ENCODE peak calls at places on chromosomes 12 and 14, in ten cellular contexts. F is HFF-Myc; I is bronchial epithelial cell; D is A673; T is upper lobe of left lung; J is cardiac fibroblast; H is fibroblast of mammary gland; E is SK-N-SH; A is CD8-positive, alpha-beta T cell; O is A549. B is an unnamed sample.

GRCh38 chr12:94718114-94718513 is 67.8 kb upstream of the TMCC3 start:
- DNase-seq in F (peak; percentile 2), I (peak; percentile 66), D (no peak), T (no peak), J (no peak), H (no peak), E (no peak), A (no peak), O (no peak), B (peak; percentile 12)

GRCh38 chr14:49982522-49982951 is 89.7 kb downstream of the ARF6 start:
- DNase-seq in F (no peak), I (peak; percentile 68), D (no peak), T (no peak), J (peak; percentile 93), H (peak; percentile 93), E (no peak), A (no peak), O (no peak), B (peak; percentile 94)

GRCh38 chr14:95057147-95057546 is 100.2 kb downstream of the DICER1 start:
- DNase-seq in F (no peak), I (no peak), D (no peak), T (no peak), J (no peak), H (no peak), E (no peak), A (no peak), O (no peak), B (no peak)

GRCh38 chr12:70426620-70427019 is 60.5 kb downstream of the KCNMB4 start:
- DNase-seq in F (no peak), I (no peak), D (no peak), T (no peak), J (no peak), H (no peak), E (no peak), A (no peak), O (no peak), B (no peak)

GRCh38 chr12:67482751-67483661 is 165.5 kb upstream of the DYRK2 start:
- DNase-seq in F (peak; percentile 41), I (peak; percentile 39), D (peak; percentile 46), T (peak; percentile 73), J (peak; percentile 62), H (peak; percentile 24), E (peak; percentile 3), A (peak; percentile 46), O (no peak), B (peak; percentile 49)

GRCh38 chr12:57936513-57936883 is 4.9 kb upstream of the ATP23 start:
- DNase-seq in F (no peak), I (no peak), D (no peak), T (no peak), J (no peak), H (no peak), E (no peak), A (no peak), O (no peak), B (no peak)

GRCh38 chr12:95506707-95507523 is 33.0 kb downstream of the METAP2 start:
- DNase-seq in F (no peak), I (no peak), D (peak; percentile 4), T (no peak), J (no peak), H (peak; percentile 37), E (no peak), A (no peak), O (no peak), B (no peak)

GRCh38 chr12:67966560-67966959 is 22.7 kb upstream of the IFNG-AS1 start:
- DNase-seq in F (no peak), I (no peak), D (no peak), T (no peak), J (no peak), H (no peak), E (no peak), A (no peak), O (no peak), B (no peak)

GRCh38 chr12:98465505-98465904 is 49.9 kb upstream of the TMPO start:
- DNase-seq in F (no peak), I (no peak), D (no peak), T (no peak), J (no peak), H (no peak), E (no peak), A (no peak), O (no peak), B (no peak)

GRCh38 chr12:47821346-47821706 is 1.6 kb upstream of the HDAC7 start:
- DNase-seq in F (no peak), I (no peak), D (no peak), T (no peak), J (peak; percentile 33), H (peak; percentile 52), E (no peak), A (no peak), O (no peak), B (no peak)
- H3K4me3 ChIP-seq in F (no peak overlapping the region), I (no peak overlapping the region), D (peak overlapping the region; percentile 70), T (peak overlapping the region; percentile 67), J (no peak overlapping the region), H (no peak overlapping the region), E (no peak overlapping the region), A (no peak overlapping the region), O (peak overlapping the region; percentile 89), B (peak overlapping the region; percentile 90)

DNA sequence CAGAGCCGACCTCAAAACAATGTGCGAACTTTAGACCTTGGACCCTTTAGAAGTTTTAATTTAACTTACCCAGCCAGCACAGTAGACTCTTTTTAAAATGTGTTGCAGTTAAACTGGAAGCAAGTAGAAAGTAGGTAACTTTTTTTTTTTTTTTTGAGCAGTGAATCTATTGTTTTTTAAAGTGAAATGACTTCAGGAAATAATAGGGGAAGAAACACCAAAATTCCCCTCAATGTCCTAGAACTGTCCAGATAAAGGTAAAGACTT is 1.1 kb upstream of the ATXN2 start:
- DNase-seq in F (no peak), I (no peak), D (no peak), T (no peak), J (no peak), H (no peak), E (no peak), A (no peak), O (no peak), B (no peak)
- H3K4me3 ChIP-seq in F (peak overlapping the region; percentile 73), I (peak overlapping the region; percentile 94), D (peak overlapping the region; percentile 83), T (peak overlapping the region; percentile 98), J (peak overlapping the region; percentile 88), H (peak overlapping the region; percentile 85), E (peak overlapping the region; percentile 81), A (peak overlapping the region; percentile 97), O (peak overlapping the region; percentile 93), B (peak overlapping the region; percentile 80)

GRCh38 chr14:61472025-61472672 is 150.8 kb downstream of the PRKCH start:
- DNase-seq in F (peak; percentile 86), I (peak; percentile 98), D (no peak), T (no peak), J (peak; percentile 96), H (peak; percentile 99), E (peak; percentile 75), A (no peak), O (peak; percentile 65), B (peak; percentile 97)
- H3K4me3 ChIP-seq in F (peak overlapping the region; percentile 26), I (no peak overlapping the region), D (peak overlapping the region; percentile 33), T (peak overlapping the region; percentile 24), J (peak overlapping the region; percentile 51), H (peak overlapping the region; percentile 49), E (peak overlapping the region; percentile 48), A (peak overlapping the region; percentile 10), O (peak overlapping the region; percentile 29), B (peak overlapping the region; percentile 46)

GRCh38 chr12:28132398-28132797 is 57.9 kb upstream of the CCDC91 start:
- DNase-seq in F (no peak), I (no peak), D (no peak), T (no peak), J (peak; percentile 42), H (no peak), E (no peak), A (no peak), O (no peak), B (no peak)

GRCh38 chr12:28130234-28130624 is 60.0 kb upstream of the CCDC91 start:
- DNase-seq in F (no peak), I (no peak), D (no peak), T (no peak), J (no peak), H (no peak), E (no peak), A (no peak), O (no peak), B (no peak)

GRCh38 chr12:28129031-28129430 is 61.2 kb upstream of the CCDC91 start:
- DNase-seq in F (no peak), I (no peak), D (no peak), T (no peak), J (no peak), H (no peak), E (no peak), A (no peak), O (no peak), B (no peak)

GRCh38 chr12:28127455-28127854 is 62.8 kb upstream of the CCDC91 start:
- DNase-seq in F (no peak), I (peak; percentile 99), D (no peak), T (no peak), J (no peak), H (no peak), E (no peak), A (no peak), O (no peak), B (no peak)

DNA sequence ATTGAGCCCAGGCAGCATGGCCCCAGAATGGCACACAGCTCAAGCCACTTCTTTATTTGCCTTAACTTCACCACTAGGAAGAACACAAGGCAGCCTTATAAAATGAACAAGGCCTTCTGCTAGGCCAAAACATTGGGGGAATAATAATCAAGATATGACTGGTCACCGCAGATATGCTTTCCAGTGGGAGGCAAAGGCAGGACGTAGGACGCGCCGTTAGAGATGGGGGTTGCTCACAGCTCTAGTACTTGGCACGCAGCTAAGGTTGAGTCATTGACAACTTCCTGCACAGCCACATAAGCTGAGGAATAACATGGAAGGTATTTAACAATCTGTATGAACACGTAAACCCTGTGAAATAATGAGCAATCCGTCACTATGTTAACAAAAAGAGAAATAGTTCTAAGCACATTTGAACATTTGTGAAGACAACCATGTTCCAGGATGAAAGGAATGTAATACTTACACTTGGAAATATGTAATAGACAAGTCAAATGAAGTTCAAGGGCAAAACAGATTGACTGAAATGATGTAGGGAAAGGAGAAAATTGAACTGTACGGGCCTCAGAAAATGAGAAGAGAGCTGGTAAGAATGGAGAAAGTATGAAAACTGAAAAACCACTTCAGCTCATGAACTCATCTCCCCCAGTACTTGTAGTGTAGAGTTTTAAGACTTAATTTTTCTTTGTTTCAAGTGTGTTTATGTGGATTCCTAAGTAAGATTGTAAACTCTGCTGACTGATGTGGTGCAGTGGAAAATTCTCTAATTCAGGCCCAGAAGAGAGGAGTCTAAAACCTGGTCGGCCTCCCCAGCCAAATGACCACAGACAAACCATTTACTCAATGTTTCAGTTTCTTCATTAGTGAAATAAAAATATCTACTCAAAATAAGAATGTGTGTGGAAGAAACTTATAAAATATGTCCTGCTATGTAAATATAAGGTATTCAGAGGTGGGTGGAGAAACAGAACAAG is 59.3 kb upstream of the CCDC91 start:
- DNase-seq in F (peak; percentile 70), I (peak; percentile 100), D (peak; percentile 84), T (no peak), J (peak; percentile 99), H (peak; percentile 96), E (no peak), A (no peak), O (peak; percentile 27), B (peak; percentile 34)
- H3K4me3 ChIP-seq in F (no peak overlapping the region), I (no peak overlapping the region), D (no peak overlapping the region), T (no peak overlapping the region), J (no peak overlapping the region), H (no peak overlapping the region), E (no peak overlapping the region), A (no peak overlapping the region), O (no peak overlapping the region), B (no peak overlapping the region)

GRCh38 chr14:53042480-53042879 is 91.6 kb upstream of the FERMT2 start:
- DNase-seq in F (no peak), I (no peak), D (no peak), T (no peak), J (peak; percentile 81), H (no peak), E (no peak), A (no peak), O (no peak), B (no peak)
- H3K4me3 ChIP-seq in F (no peak overlapping the region), I (no peak overlapping the region), D (no peak overlapping the region), T (no peak overlapping the region), J (no peak overlapping the region), H (no peak overlapping the region), E (no peak overlapping the region), A (no peak overlapping the region), O (no peak overlapping the region), B (no peak overlapping the region)